ENCODE peak calls at places on chromosomes 3 and 15, in seven cellular contexts. R is neural progenitor cell, F is HepG2, Y is fibroblast of pulmonary artery, Z is heart left ventricle, W is sigmoid colon, B is fibroblast of mammary gland. U is an unnamed sample.

GRCh38 chr3:124467980-124468902 is 262.0 kb upstream of the UMPS start:
- DNase-seq in R (peak), Z (peak), B (peak), W (no peak), Y (peak), F (peak), U (peak)

GRCh38 chr3:10442151-10442795 is 63.1 kb downstream of the ATP2B2 start:
- DNase-seq in F (no peak), R (no peak), B (peak), W (no peak), Y (no peak), Z (no peak), U (no peak)

GRCh38 chr15:49831206-49831965 is 210.5 kb downstream of the DTWD1 start:
- DNase-seq in F (no peak), W (peak), Y (peak), B (peak), R (no peak), Z (peak), U (no peak)

GRCh38 chr3:184337315-184337714 is at the start of gene FAM131A:
- DNase-seq in B (peak), W (peak), R (no peak), Y (peak), F (no peak), Z (no peak), U (no peak)

GRCh38 chr3:108493862-108494261 is 16.5 kb downstream of the MYH15 start:
- DNase-seq in F (no peak), B (no peak), R (peak), Y (no peak), Z (peak), W (no peak), U (no peak)

GRCh38 chr15:92410544-92410943 is 16.9 kb downstream of the ST8SIA2 start:
- DNase-seq in R (no peak), Y (no peak), F (no peak), Z (no peak), W (no peak), B (no peak), U (no peak)

GRCh38 chr3:18853269-18853668 is 295.0 kb upstream of the KCNH8 start:
- DNase-seq in R (no peak), B (no peak), F (no peak), Z (no peak), Y (no peak), W (no peak), U (no peak)

GRCh38 chr3:8837172-8837571 is 67.8 kb upstream of the OXTR start:
- DNase-seq in W (no peak), F (no peak), Z (no peak), Y (peak), B (peak), R (no peak), U (no peak)

GRCh38 chr3:129793947-129794318 is 99.6 kb downstream of the TMCC1 start:
- DNase-seq in F (no peak), Z (no peak), Y (no peak), R (peak), W (no peak), B (peak), U (no peak)

GRCh38 chr3:171768281-171768925 is 41.9 kb downstream of the PLD1 start:
- DNase-seq in Z (no peak), B (no peak), R (no peak), F (no peak), W (no peak), Y (no peak), U (no peak)

GRCh38 chr3:51642462-51642861 is 28.6 kb upstream of the TEX264 start:
- DNase-seq in Z (no peak), W (no peak), R (no peak), F (no peak), Y (peak), B (peak), U (peak)

GRCh38 chr3:40292637-40293036 is 16.9 kb upstream of the EIF1B start:
- DNase-seq in Y (no peak), R (peak), Z (no peak), W (no peak), F (no peak), B (no peak), U (no peak)

GRCh38 chr3:114758828-114759709 is 388.0 kb downstream of the ZBTB20 start:
- DNase-seq in W (no peak), Z (no peak), R (no peak), Y (peak), B (peak), F (peak), U (no peak)
- H3K4me3 ChIP-seq in W (peak), Z (peak), R (no peak), Y (peak), B (peak), F (peak), U (peak)

DNA sequence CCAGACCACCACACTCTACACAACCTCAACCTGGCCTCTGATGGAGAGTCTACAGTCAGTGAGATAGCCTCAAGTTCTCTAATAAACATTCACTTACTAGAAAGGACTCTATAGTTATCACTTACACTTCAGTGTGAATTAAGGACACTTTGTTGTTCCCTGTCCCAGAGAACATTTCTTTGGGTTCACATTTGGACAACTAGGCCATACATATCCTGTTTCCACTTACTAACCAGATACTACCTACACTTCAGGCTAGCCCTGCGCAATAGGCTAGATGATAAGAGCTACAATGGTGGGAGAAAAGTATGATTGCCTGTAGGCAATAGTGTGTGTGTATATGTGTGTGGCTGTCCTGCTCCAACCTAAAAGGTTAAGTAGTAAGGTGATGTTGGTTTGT is 72.7 kb downstream of the TP63 start:
- DNase-seq in Y (no peak), R (no peak), F (no peak), B (no peak), W (no peak), Z (no peak), U (no peak)
- TF ChIP-seq CTCF in Y (no peak), R (no peak), F (no peak), B (no peak), W (no peak), Z (no peak), U (no peak)

GRCh38 chr3:50245251-50245745 is 9.3 kb downstream of the GNAI2 start:
- DNase-seq in R (peak), F (no peak), Z (no peak), Y (no peak), B (no peak), W (no peak), U (no peak)
- H3K4me3 ChIP-seq in R (peak), F (peak), Z (peak), Y (peak), B (no peak), W (peak), U (no peak)

GRCh38 chr3:37993811-37994638 is 3.4 kb downstream of the VILL start:
- DNase-seq in Z (peak), W (peak), R (peak), Y (peak), F (no peak), B (peak), U (no peak)
- TF ChIP-seq CTCF in Z (no peak), W (no peak), R (peak), Y (no peak), F (no peak), B (no peak), U (no peak)